ENCODE peak calls at places on chromosomes 1 and 21, in eight cellular contexts. One of them, this sample, is unnamed.

GRCh38 chr1:15207031-15207828 is 39.8 kb upstream of the FHAD1 start:
- DNase-seq in adipocyte: no peak
- DNase-seq in naive thymus-derived CD4-positive, alpha-beta T cell: no peak
- DNase-seq in mesenchymal stem cell: no peak
- DNase-seq in neural progenitor cell: peak; percentile 41
- DNase-seq in mesendoderm: no peak
- DNase-seq in tibial artery: no peak
- DNase-seq in HCT116: no peak
- DNase-seq in this sample: no peak

GRCh38 chr1:178934574-178934945 is 63.7 kb upstream of the ANGPTL1 start:
- DNase-seq in HCT116: no peak
- DNase-seq in naive thymus-derived CD4-positive, alpha-beta T cell: no peak
- DNase-seq in neural progenitor cell: no peak
- DNase-seq in mesenchymal stem cell: no peak
- DNase-seq in adipocyte: no peak
- DNase-seq in mesendoderm: no peak
- DNase-seq in tibial artery: no peak
- DNase-seq in this sample: no peak

GRCh38 chr1:183098349-183098748 is 75.1 kb downstream of the LAMC1 start:
- DNase-seq in mesendoderm: no peak
- DNase-seq in naive thymus-derived CD4-positive, alpha-beta T cell: no peak
- DNase-seq in mesenchymal stem cell: no peak
- DNase-seq in HCT116: no peak
- DNase-seq in neural progenitor cell: no peak
- DNase-seq in adipocyte: no peak
- DNase-seq in tibial artery: no peak
- DNase-seq in this sample: no peak

GRCh38 chr1:235624751-235625192 is 24.8 kb downstream of the GNG4 start:
- DNase-seq in mesendoderm: no peak
- DNase-seq in mesenchymal stem cell: peak; percentile 69
- DNase-seq in adipocyte: peak; percentile 53
- DNase-seq in neural progenitor cell: no peak
- DNase-seq in HCT116: no peak
- DNase-seq in naive thymus-derived CD4-positive, alpha-beta T cell: no peak
- DNase-seq in tibial artery: no peak
- DNase-seq in this sample: no peak

GRCh38 chr1:171988243-171988642 is 146.9 kb downstream of the DNM3 start:
- DNase-seq in HCT116: no peak
- DNase-seq in mesendoderm: no peak
- DNase-seq in tibial artery: no peak
- DNase-seq in adipocyte: no peak
- DNase-seq in mesenchymal stem cell: no peak
- DNase-seq in neural progenitor cell: no peak
- DNase-seq in naive thymus-derived CD4-positive, alpha-beta T cell: no peak
- DNase-seq in this sample: no peak

GRCh38 chr21:25826652-25827051 is 91.9 kb downstream of the GABPA start:
- DNase-seq in tibial artery: no peak
- DNase-seq in mesendoderm: no peak
- DNase-seq in neural progenitor cell: no peak
- DNase-seq in naive thymus-derived CD4-positive, alpha-beta T cell: no peak
- DNase-seq in mesenchymal stem cell: no peak
- DNase-seq in HCT116: no peak
- DNase-seq in adipocyte: no peak
- DNase-seq in this sample: no peak

GRCh38 chr21:28884481-28884880 is 108.2 kb downstream of the LTN1 start:
- DNase-seq in tibial artery: no peak
- DNase-seq in mesendoderm: peak; percentile 29
- DNase-seq in adipocyte: no peak
- DNase-seq in mesenchymal stem cell: no peak
- DNase-seq in neural progenitor cell: no peak
- DNase-seq in HCT116: no peak
- DNase-seq in naive thymus-derived CD4-positive, alpha-beta T cell: no peak
- DNase-seq in this sample: no peak

GRCh38 chr1:206496131-206496793 is 11.1 kb upstream of the RASSF5 start:
- DNase-seq in mesenchymal stem cell: no peak
- DNase-seq in tibial artery: no peak
- DNase-seq in HCT116: no peak
- DNase-seq in adipocyte: no peak
- DNase-seq in naive thymus-derived CD4-positive, alpha-beta T cell: no peak
- DNase-seq in mesendoderm: no peak
- DNase-seq in neural progenitor cell: no peak
- DNase-seq in this sample: no peak

GRCh38 chr1:8116892-8117262 is 90.8 kb upstream of the ERRFI1 start:
- DNase-seq in mesenchymal stem cell: peak; percentile 96
- DNase-seq in neural progenitor cell: no peak
- DNase-seq in tibial artery: peak; percentile 93
- DNase-seq in HCT116: no peak
- DNase-seq in naive thymus-derived CD4-positive, alpha-beta T cell: no peak
- DNase-seq in mesendoderm: no peak
- DNase-seq in adipocyte: peak; percentile 96
- DNase-seq in this sample: no peak

GRCh38 chr1:161736332-161736969 is 13.1 kb upstream of the DUSP12 start:
- DNase-seq in mesendoderm: peak; percentile 50
- DNase-seq in adipocyte: peak; percentile 21
- DNase-seq in neural progenitor cell: no peak
- DNase-seq in tibial artery: no peak
- DNase-seq in HCT116: no peak
- DNase-seq in naive thymus-derived CD4-positive, alpha-beta T cell: no peak
- DNase-seq in mesenchymal stem cell: no peak
- DNase-seq in this sample: peak; percentile 39

GRCh38 chr1:13757693-13758092 is 57.7 kb downstream of the PRDM2 start:
- DNase-seq in mesendoderm: no peak
- DNase-seq in tibial artery: no peak
- DNase-seq in mesenchymal stem cell: no peak
- DNase-seq in adipocyte: no peak
- DNase-seq in neural progenitor cell: no peak
- DNase-seq in HCT116: no peak
- DNase-seq in naive thymus-derived CD4-positive, alpha-beta T cell: no peak
- DNase-seq in this sample: no peak

GRCh38 chr1:36151845-36152203 is 2.5 kb upstream of the TRAPPC3 start:
- DNase-seq in HCT116: no peak
- DNase-seq in adipocyte: peak; percentile 37
- DNase-seq in mesenchymal stem cell: no peak
- DNase-seq in neural progenitor cell: no peak
- DNase-seq in naive thymus-derived CD4-positive, alpha-beta T cell: peak; percentile 59
- DNase-seq in tibial artery: no peak
- DNase-seq in mesendoderm: no peak
- DNase-seq in this sample: no peak

DNA sequence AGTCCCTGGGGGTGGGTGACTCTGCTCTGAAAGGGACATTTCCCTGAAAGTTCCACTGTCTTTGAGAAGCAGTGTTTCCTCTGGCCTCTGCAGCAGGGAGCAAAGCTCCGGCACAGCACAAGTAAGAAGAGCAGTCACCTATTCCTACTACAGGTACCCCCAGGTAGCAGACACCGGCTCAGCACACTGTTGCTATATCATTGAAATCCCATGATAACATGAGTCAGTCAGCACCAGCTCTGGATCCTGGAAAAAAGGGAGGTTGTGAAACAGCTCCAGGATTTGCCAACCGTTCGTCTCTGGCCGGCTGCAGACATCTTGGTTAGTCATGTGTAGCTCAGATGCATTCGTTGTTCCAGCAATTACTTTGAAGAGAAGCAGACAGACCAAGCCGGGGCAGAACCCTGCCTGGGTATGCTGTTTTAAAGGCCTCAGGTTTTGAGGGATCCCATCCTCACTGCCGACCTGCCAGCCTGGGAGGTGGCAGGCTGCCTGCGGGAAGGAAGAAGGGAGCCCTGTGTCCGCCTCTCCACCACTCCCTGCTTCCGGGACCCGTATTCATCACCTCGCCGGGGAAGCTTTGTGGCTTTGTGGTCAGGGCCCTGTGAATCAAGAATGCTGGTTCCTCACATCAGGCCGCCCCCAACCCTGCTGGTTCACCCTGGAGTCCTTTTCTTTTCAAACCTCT is 139.2 kb downstream of the CLIC6 start:
- DNase-seq in mesenchymal stem cell: peak; percentile 99
- DNase-seq in adipocyte: peak; percentile 94
- DNase-seq in neural progenitor cell: no peak
- DNase-seq in naive thymus-derived CD4-positive, alpha-beta T cell: no peak
- DNase-seq in tibial artery: peak; percentile 80
- DNase-seq in HCT116: peak; percentile 82
- DNase-seq in mesendoderm: no peak
- DNase-seq in this sample: no peak
- H3K4me1 ChIP-seq in mesenchymal stem cell: peaks cover 25% of the 10 kb centered on the region
- H3K4me1 ChIP-seq in adipocyte: peaks cover 53% of the 10 kb centered on the region
- H3K4me1 ChIP-seq in neural progenitor cell: peaks cover 8% of the 10 kb centered on the region
- H3K4me1 ChIP-seq in naive thymus-derived CD4-positive, alpha-beta T cell: peaks cover 28% of the 10 kb centered on the region
- H3K4me1 ChIP-seq in tibial artery: peaks cover 5% of the 10 kb centered on the region
- H3K4me1 ChIP-seq in HCT116: peaks cover 63% of the 10 kb centered on the region
- H3K4me1 ChIP-seq in mesendoderm: no peaks in the 10 kb centered on the region
- H3K4me1 ChIP-seq in this sample: no peaks in the 10 kb centered on the region

GRCh38 chr21:33828083-33828482 is 87.5 kb downstream of the ATP5PO start:
- DNase-seq in HCT116: no peak
- DNase-seq in adipocyte: no peak
- DNase-seq in mesenchymal stem cell: no peak
- DNase-seq in tibial artery: no peak
- DNase-seq in mesendoderm: no peak
- DNase-seq in neural progenitor cell: no peak
- DNase-seq in naive thymus-derived CD4-positive, alpha-beta T cell: no peak
- DNase-seq in this sample: no peak

GRCh38 chr21:33825419-33825818 is 90.2 kb downstream of the ATP5PO start:
- DNase-seq in HCT116: no peak
- DNase-seq in adipocyte: no peak
- DNase-seq in mesendoderm: no peak
- DNase-seq in naive thymus-derived CD4-positive, alpha-beta T cell: no peak
- DNase-seq in tibial artery: no peak
- DNase-seq in mesenchymal stem cell: no peak
- DNase-seq in neural progenitor cell: no peak
- DNase-seq in this sample: no peak

GRCh38 chr21:33825898-33826297 is 89.7 kb downstream of the ATP5PO start:
- DNase-seq in HCT116: no peak
- DNase-seq in neural progenitor cell: no peak
- DNase-seq in mesendoderm: no peak
- DNase-seq in adipocyte: peak; percentile 68
- DNase-seq in tibial artery: no peak
- DNase-seq in naive thymus-derived CD4-positive, alpha-beta T cell: no peak
- DNase-seq in mesenchymal stem cell: peak; percentile 23
- DNase-seq in this sample: no peak

GRCh38 chr21:33821580-33822322 is 93.9 kb downstream of the ATP5PO start:
- DNase-seq in neural progenitor cell: no peak
- DNase-seq in mesendoderm: no peak
- DNase-seq in adipocyte: peak; percentile 46
- DNase-seq in naive thymus-derived CD4-positive, alpha-beta T cell: no peak
- DNase-seq in mesenchymal stem cell: no peak
- DNase-seq in HCT116: no peak
- DNase-seq in tibial artery: no peak
- DNase-seq in this sample: no peak

GRCh38 chr21:33824156-33824941 is 91.3 kb downstream of the ATP5PO start:
- DNase-seq in neural progenitor cell: no peak
- DNase-seq in tibial artery: peak; percentile 61
- DNase-seq in adipocyte: no peak
- DNase-seq in mesenchymal stem cell: no peak
- DNase-seq in HCT116: no peak
- DNase-seq in naive thymus-derived CD4-positive, alpha-beta T cell: no peak
- DNase-seq in mesendoderm: no peak
- DNase-seq in this sample: no peak
- H3K4me1 ChIP-seq in neural progenitor cell: no peaks in the 10 kb centered on the region
- H3K4me1 ChIP-seq in tibial artery: peaks cover 45% of the 10 kb centered on the region
- H3K4me1 ChIP-seq in adipocyte: peaks cover 86% of the 10 kb centered on the region
- H3K4me1 ChIP-seq in mesenchymal stem cell: peaks cover 4% of the 10 kb centered on the region
- H3K4me1 ChIP-seq in HCT116: no peaks in the 10 kb centered on the region
- H3K4me1 ChIP-seq in naive thymus-derived CD4-positive, alpha-beta T cell: no peaks in the 10 kb centered on the region
- H3K4me1 ChIP-seq in mesendoderm: no peaks in the 10 kb centered on the region
- H3K4me1 ChIP-seq in this sample: no peaks in the 10 kb centered on the region

DNA sequence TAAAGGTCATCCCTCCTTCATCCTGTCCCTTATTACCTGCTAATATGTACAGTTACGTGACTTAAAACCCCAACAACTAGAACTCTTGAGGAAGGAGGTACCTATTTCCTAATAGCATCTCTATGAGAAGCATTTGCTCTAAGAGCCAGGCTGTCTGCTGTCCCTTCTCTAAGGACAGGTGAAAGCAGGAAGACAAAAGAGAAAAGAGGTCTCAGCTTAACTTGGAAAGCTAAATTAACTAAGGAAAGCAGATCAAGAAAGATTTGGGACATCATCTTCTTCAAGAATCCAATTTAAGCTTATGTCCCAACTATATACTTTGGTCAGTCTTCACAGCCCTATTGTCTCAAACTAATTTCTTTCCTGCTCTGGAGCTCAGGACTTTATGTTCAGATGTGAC is 2.9 kb downstream of the EGLN1 start:
- DNase-seq in neural progenitor cell: no peak
- DNase-seq in tibial artery: no peak
- DNase-seq in naive thymus-derived CD4-positive, alpha-beta T cell: no peak
- DNase-seq in mesendoderm: no peak
- DNase-seq in adipocyte: no peak
- DNase-seq in mesenchymal stem cell: no peak
- DNase-seq in HCT116: no peak
- DNase-seq in this sample: no peak
- H3K4me1 ChIP-seq in neural progenitor cell: peaks cover 24% of the 10 kb centered on the region
- H3K4me1 ChIP-seq in tibial artery: peaks cover 45% of the 10 kb centered on the region
- H3K4me1 ChIP-seq in naive thymus-derived CD4-positive, alpha-beta T cell: peaks cover 57% of the 10 kb centered on the region
- H3K4me1 ChIP-seq in mesendoderm: no peaks in the 10 kb centered on the region
- H3K4me1 ChIP-seq in adipocyte: peaks cover 42% of the 10 kb centered on the region
- H3K4me1 ChIP-seq in mesenchymal stem cell: peaks cover 3% of the 10 kb centered on the region
- H3K4me1 ChIP-seq in HCT116: peaks cover 18% of the 10 kb centered on the region
- H3K4me1 ChIP-seq in this sample: no peaks in the 10 kb centered on the region

DNA sequence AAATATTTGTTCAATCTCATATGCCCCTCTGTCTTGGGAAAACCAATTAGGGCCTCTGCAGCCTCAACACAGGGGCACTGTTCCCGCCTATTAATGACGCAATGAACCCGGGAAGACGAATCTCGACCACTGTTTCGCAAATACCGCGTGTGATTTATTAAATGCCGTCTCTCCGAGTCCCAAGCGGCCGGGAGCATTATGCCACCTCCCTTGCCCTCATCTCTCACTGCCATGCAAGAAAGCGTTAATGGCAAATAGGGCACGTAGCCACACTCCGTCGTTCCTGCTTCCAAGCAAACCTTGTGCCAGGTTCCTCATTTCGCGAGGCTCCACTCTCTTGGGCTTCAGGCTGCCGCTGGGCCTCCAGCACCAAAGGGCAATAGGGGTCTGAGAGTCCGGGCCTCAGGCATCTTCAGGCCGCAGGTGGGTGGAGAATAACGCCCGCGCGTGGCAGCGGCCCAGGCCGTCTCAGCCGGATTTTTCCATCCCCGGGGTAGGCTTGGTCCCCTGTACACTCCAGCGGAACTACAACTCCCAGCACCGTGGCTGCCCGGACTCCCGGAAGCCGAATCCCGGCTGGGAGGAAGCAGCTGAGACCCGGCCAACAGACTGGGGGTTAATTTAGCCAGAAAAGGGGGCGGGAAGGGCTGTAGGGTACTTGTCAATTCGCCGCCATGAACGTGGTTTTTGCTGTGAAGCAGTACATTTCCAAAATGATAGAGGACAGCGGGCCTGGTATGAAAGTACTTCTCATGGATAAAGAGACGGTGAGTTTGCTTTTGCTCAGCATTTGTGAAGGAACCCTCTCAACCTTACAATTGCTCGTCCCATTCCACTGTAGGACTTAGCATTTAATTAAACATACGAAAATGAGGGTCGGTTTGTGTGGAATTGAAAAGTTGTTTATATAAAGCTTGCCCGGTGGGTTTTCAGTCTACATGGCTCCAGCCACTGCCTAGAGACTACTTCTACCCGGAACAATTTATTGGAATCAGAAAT is at the start of gene VPS45:
- DNase-seq in mesendoderm: peak; percentile 96
- DNase-seq in adipocyte: peak; percentile 95
- DNase-seq in naive thymus-derived CD4-positive, alpha-beta T cell: peak; percentile 72
- DNase-seq in mesenchymal stem cell: peak; percentile 96
- DNase-seq in HCT116: peak; percentile 89
- DNase-seq in neural progenitor cell: peak; percentile 92
- DNase-seq in tibial artery: peak; percentile 95
- DNase-seq in this sample: peak; percentile 90
- H3K4me1 ChIP-seq in mesendoderm: no peaks in the 10 kb centered on the region
- H3K4me1 ChIP-seq in adipocyte: peaks cover 25% of the 10 kb centered on the region
- H3K4me1 ChIP-seq in naive thymus-derived CD4-positive, alpha-beta T cell: no peaks in the 10 kb centered on the region
- H3K4me1 ChIP-seq in mesenchymal stem cell: no peaks in the 10 kb centered on the region
- H3K4me1 ChIP-seq in HCT116: peaks cover 15% of the 10 kb centered on the region
- H3K4me1 ChIP-seq in neural progenitor cell: peaks cover 15% of the 10 kb centered on the region
- H3K4me1 ChIP-seq in tibial artery: peaks cover 17% of the 10 kb centered on the region
- H3K4me1 ChIP-seq in this sample: no peaks in the 10 kb centered on the region

This sample was measured in NT2/D1.